ENCODE peak calls at places on chromosomes 5 and 9, in seven cellular contexts. R is NCI-H1105, J is HT1080, X is AG04449, D is hypothalamus, L is epithelial cell of esophagus, H is GM06990. B is an unnamed sample.

GRCh38 chr5:87825583-87825982 is 412.9 kb upstream of the CCNH start:
- DNase-seq in D (no peak), L (peak), R (no peak), X (no peak), H (no peak), J (no peak), B (no peak)

GRCh38 chr5:176596689-176597416 is 13.1 kb downstream of the GPRIN1 start:
- DNase-seq in R (no peak), D (no peak), H (peak), J (no peak), L (peak), X (no peak), B (no peak)

GRCh38 chr9:125663127-125663526 is 43.9 kb downstream of the MAPKAP1 start:
- DNase-seq in H (no peak), J (peak), D (no peak), X (no peak), L (peak), R (no peak), B (no peak)

GRCh38 chr5:150112211-150113046 is 26.1 kb upstream of the CSF1R start:
- DNase-seq in D (no peak), X (peak), J (peak), H (no peak), R (no peak), L (peak), B (no peak)

GRCh38 chr5:179176166-179176565 is 116.0 kb downstream of the ZNF354C start:
- DNase-seq in R (no peak), J (no peak), X (no peak), D (no peak), H (no peak), L (no peak), B (no peak)

GRCh38 chr5:1998348-1998669 is 115.6 kb upstream of the IRX4 start:
- DNase-seq in D (no peak), X (no peak), R (no peak), H (no peak), L (no peak), J (no peak), B (no peak)

GRCh38 chr5:66986009-66986408 is 210.6 kb downstream of the CD180 start:
- DNase-seq in D (no peak), J (no peak), X (no peak), H (no peak), R (no peak), L (no peak), B (no peak)

GRCh38 chr9:9299134-9299533 is 1313.7 kb downstream of the PTPRD start:
- DNase-seq in X (no peak), L (no peak), D (no peak), R (no peak), J (peak), H (no peak), B (no peak)

GRCh38 chr9:124810513-124811355 is 33.8 kb downstream of the OLFML2A start:
- DNase-seq in X (peak), R (no peak), L (peak), J (peak), H (no peak), D (no peak), B (no peak)

GRCh38 chr5:176550275-176550831 is 1.2 kb downstream of the CDHR2 start:
- DNase-seq in J (no peak), X (no peak), H (no peak), R (no peak), D (no peak), L (no peak), B (no peak)

GRCh38 chr9:121825481-121825830 is 174.0 kb downstream of the DAB2IP start:
- DNase-seq in H (no peak), J (no peak), L (no peak), R (no peak), X (no peak), D (no peak), B (no peak)

GRCh38 chr5:37772255-37772654 is 67.6 kb downstream of the GDNF start:
- DNase-seq in J (no peak), R (no peak), L (no peak), X (no peak), D (no peak), H (no peak), B (no peak)

GRCh38 chr5:83430130-83431010 is 41.2 kb upstream of the VCAN start:
- DNase-seq in X (no peak), D (peak), J (peak), H (no peak), R (peak), L (peak), B (peak)

GRCh38 chr5:1032551-1033027 is 24.0 kb downstream of the NKD2 start:
- DNase-seq in J (no peak), R (no peak), H (no peak), X (no peak), D (no peak), L (no peak), B (no peak)

GRCh38 chr9:94847486-94847885 is 121.0 kb downstream of the AOPEP start:
- DNase-seq in J (peak), L (peak), R (no peak), X (no peak), D (no peak), H (no peak), B (no peak)

GRCh38 chr5:55633574-55634203 is 78.4 kb downstream of the SLC38A9 start:
- DNase-seq in H (no peak), X (no peak), R (no peak), D (no peak), J (peak), L (peak), B (no peak)

GRCh38 chr5:111254613-111255012 is 30.4 kb downstream of the CAMK4 start:
- DNase-seq in H (peak), D (no peak), X (no peak), R (no peak), J (peak), L (no peak), B (no peak)

GRCh38 chr5:132492386-132492785 is 1.8 kb upstream of the IRF1 start:
- DNase-seq in X (no peak), R (no peak), H (no peak), D (no peak), L (no peak), J (no peak), B (no peak)

GRCh38 chr9:113807173-113808061 is 68.7 kb upstream of the ZNF618 start:
- DNase-seq in L (peak), X (no peak), D (no peak), H (peak), J (peak), R (peak), B (peak)

GRCh38 chr5:72415926-72416325 is 91.3 kb downstream of the ZNF366 start:
- DNase-seq in R (no peak), X (no peak), D (no peak), J (no peak), H (no peak), L (no peak), B (no peak)

GRCh38 chr9:136483589-136484152 is 831 bp upstream of the SEC16A start:
- DNase-seq in L (peak), H (peak), X (no peak), R (peak), J (peak), D (peak), B (peak)

GRCh38 chr9:76895186-76895585 is 10.7 kb downstream of the PRUNE2 start:
- DNase-seq in H (no peak), L (no peak), D (no peak), J (peak), R (no peak), X (no peak), B (no peak)

GRCh38 chr9:137305060-137305787 is 3.2 kb upstream of the NRARP start:
- DNase-seq in R (peak), L (peak), H (peak), X (no peak), D (no peak), J (no peak), B (no peak)